ENCODE peak calls at places on chromosomes 5 and 9, in ten cellular contexts. One of them, this sample, is unnamed.
A peak's percentile ranks its signal among the peaks of the same experiment; 100 is the strongest.

GRCh38 chr5:151949909-151950308 is 25.3 kb upstream of the GLRA1 start:
- DNase-seq in Peyer's patch: no peak
- DNase-seq in dorsolateral prefrontal cortex: no peak
- DNase-seq in AG04450: no peak
- DNase-seq in B cell: no peak
- DNase-seq in nephron progenitor cell: no peak
- DNase-seq in body of pancreas: peak; percentile 22
- DNase-seq in ovary: no peak
- DNase-seq in lower leg skin: no peak
- DNase-seq in GM23338: no peak
- DNase-seq in this sample: no peak

GRCh38 chr9:85859751-85860150 is 81.2 kb upstream of the NAA35 start:
- DNase-seq in B cell: no peak
- DNase-seq in nephron progenitor cell: no peak
- DNase-seq in GM23338: no peak
- DNase-seq in lower leg skin: no peak
- DNase-seq in dorsolateral prefrontal cortex: no peak
- DNase-seq in Peyer's patch: no peak
- DNase-seq in body of pancreas: no peak
- DNase-seq in ovary: no peak
- DNase-seq in AG04450: no peak
- DNase-seq in this sample: no peak

GRCh38 chr9:135536166-135536565 is 9.8 kb upstream of the OBP2A start:
- DNase-seq in GM23338: no peak
- DNase-seq in B cell: no peak
- DNase-seq in ovary: no peak
- DNase-seq in body of pancreas: no peak
- DNase-seq in AG04450: no peak
- DNase-seq in Peyer's patch: no peak
- DNase-seq in lower leg skin: no peak
- DNase-seq in nephron progenitor cell: no peak
- DNase-seq in dorsolateral prefrontal cortex: no peak
- DNase-seq in this sample: no peak

GRCh38 chr5:136769900-136770684 is 404.7 kb upstream of the TRPC7 start:
- DNase-seq in AG04450: peak; percentile 21
- DNase-seq in ovary: peak; percentile 16
- DNase-seq in GM23338: peak; percentile 94
- DNase-seq in dorsolateral prefrontal cortex: peak; percentile 78
- DNase-seq in Peyer's patch: no peak
- DNase-seq in body of pancreas: peak; percentile 75
- DNase-seq in lower leg skin: peak; percentile 89
- DNase-seq in B cell: no peak
- DNase-seq in nephron progenitor cell: peak; percentile 80
- DNase-seq in this sample: peak; percentile 83

GRCh38 chr9:94922098-94922607 is 195.7 kb downstream of the AOPEP start:
- DNase-seq in ovary: peak; percentile 46
- DNase-seq in nephron progenitor cell: no peak
- DNase-seq in GM23338: no peak
- DNase-seq in lower leg skin: peak; percentile 87
- DNase-seq in AG04450: peak; percentile 95
- DNase-seq in body of pancreas: peak; percentile 47
- DNase-seq in B cell: no peak
- DNase-seq in dorsolateral prefrontal cortex: no peak
- DNase-seq in Peyer's patch: no peak
- DNase-seq in this sample: no peak

GRCh38 chr9:77954018-77954417 is 77.6 kb downstream of the GNAQ start:
- DNase-seq in ovary: no peak
- DNase-seq in dorsolateral prefrontal cortex: no peak
- DNase-seq in lower leg skin: no peak
- DNase-seq in body of pancreas: no peak
- DNase-seq in B cell: no peak
- DNase-seq in AG04450: no peak
- DNase-seq in Peyer's patch: no peak
- DNase-seq in nephron progenitor cell: no peak
- DNase-seq in GM23338: no peak
- DNase-seq in this sample: no peak

GRCh38 chr5:63500242-63500641 is 462.0 kb downstream of the HTR1A start:
- DNase-seq in nephron progenitor cell: no peak
- DNase-seq in lower leg skin: no peak
- DNase-seq in dorsolateral prefrontal cortex: no peak
- DNase-seq in AG04450: no peak
- DNase-seq in GM23338: no peak
- DNase-seq in ovary: no peak
- DNase-seq in body of pancreas: no peak
- DNase-seq in Peyer's patch: no peak
- DNase-seq in B cell: no peak
- DNase-seq in this sample: no peak

GRCh38 chr9:19485193-19485592 is 76.4 kb downstream of the ACER2 start:
- DNase-seq in AG04450: no peak
- DNase-seq in B cell: no peak
- DNase-seq in body of pancreas: no peak
- DNase-seq in GM23338: no peak
- DNase-seq in dorsolateral prefrontal cortex: no peak
- DNase-seq in Peyer's patch: no peak
- DNase-seq in lower leg skin: no peak
- DNase-seq in ovary: no peak
- DNase-seq in nephron progenitor cell: no peak
- DNase-seq in this sample: no peak

GRCh38 chr9:36781532-36781931 is 208.8 kb downstream of the MELK start:
- DNase-seq in lower leg skin: no peak
- DNase-seq in ovary: no peak
- DNase-seq in Peyer's patch: no peak
- DNase-seq in body of pancreas: no peak
- DNase-seq in B cell: no peak
- DNase-seq in AG04450: no peak
- DNase-seq in dorsolateral prefrontal cortex: no peak
- DNase-seq in GM23338: no peak
- DNase-seq in nephron progenitor cell: no peak
- DNase-seq in this sample: no peak

GRCh38 chr5:153831976-153832375 is 206.7 kb downstream of the FAM114A2 start:
- DNase-seq in B cell: no peak
- DNase-seq in Peyer's patch: no peak
- DNase-seq in GM23338: peak; percentile 66
- DNase-seq in nephron progenitor cell: no peak
- DNase-seq in lower leg skin: no peak
- DNase-seq in body of pancreas: no peak
- DNase-seq in dorsolateral prefrontal cortex: no peak
- DNase-seq in ovary: no peak
- DNase-seq in AG04450: no peak
- DNase-seq in this sample: no peak

GRCh38 chr9:70609542-70610286 is 195.3 kb upstream of the KLF9 start:
- DNase-seq in GM23338: no peak
- DNase-seq in AG04450: peak; percentile 88
- DNase-seq in nephron progenitor cell: no peak
- DNase-seq in ovary: no peak
- DNase-seq in lower leg skin: peak; percentile 86
- DNase-seq in body of pancreas: peak; percentile 28
- DNase-seq in Peyer's patch: no peak
- DNase-seq in B cell: no peak
- DNase-seq in dorsolateral prefrontal cortex: no peak
- DNase-seq in this sample: no peak

GRCh38 chr5:2752059-2752874 is 790 bp upstream of the IRX2 start:
- DNase-seq in B cell: no peak
- DNase-seq in body of pancreas: no peak
- DNase-seq in GM23338: peak; percentile 69
- DNase-seq in AG04450: no peak
- DNase-seq in nephron progenitor cell: no peak
- DNase-seq in Peyer's patch: no peak
- DNase-seq in dorsolateral prefrontal cortex: no peak
- DNase-seq in lower leg skin: peak; percentile 93
- DNase-seq in ovary: no peak
- DNase-seq in this sample: no peak

GRCh38 chr5:160310140-160310909 is 2.0 kb downstream of the CCNJL start:
- DNase-seq in dorsolateral prefrontal cortex: no peak
- DNase-seq in GM23338: no peak
- DNase-seq in B cell: no peak
- DNase-seq in Peyer's patch: no peak
- DNase-seq in AG04450: no peak
- DNase-seq in nephron progenitor cell: no peak
- DNase-seq in lower leg skin: no peak
- DNase-seq in ovary: no peak
- DNase-seq in body of pancreas: no peak
- DNase-seq in this sample: no peak

GRCh38 chr5:67255881-67256280 is 59.3 kb upstream of the CD180 start:
- DNase-seq in AG04450: no peak
- DNase-seq in ovary: no peak
- DNase-seq in nephron progenitor cell: no peak
- DNase-seq in GM23338: no peak
- DNase-seq in Peyer's patch: no peak
- DNase-seq in body of pancreas: no peak
- DNase-seq in B cell: no peak
- DNase-seq in lower leg skin: no peak
- DNase-seq in dorsolateral prefrontal cortex: no peak
- DNase-seq in this sample: no peak

GRCh38 chr5:4584982-4585381 is 555.1 kb upstream of the ADAMTS16 start:
- DNase-seq in body of pancreas: no peak
- DNase-seq in dorsolateral prefrontal cortex: no peak
- DNase-seq in AG04450: no peak
- DNase-seq in ovary: no peak
- DNase-seq in GM23338: no peak
- DNase-seq in nephron progenitor cell: no peak
- DNase-seq in B cell: no peak
- DNase-seq in lower leg skin: peak; percentile 90
- DNase-seq in Peyer's patch: no peak
- DNase-seq in this sample: no peak

GRCh38 chr9:98993570-98993945 is 49.9 kb downstream of the COL15A1 start:
- DNase-seq in lower leg skin: peak; percentile 87
- DNase-seq in body of pancreas: peak; percentile 15
- DNase-seq in AG04450: no peak
- DNase-seq in Peyer's patch: no peak
- DNase-seq in ovary: no peak
- DNase-seq in GM23338: no peak
- DNase-seq in dorsolateral prefrontal cortex: no peak
- DNase-seq in B cell: peak; percentile 57
- DNase-seq in nephron progenitor cell: no peak
- DNase-seq in this sample: no peak

GRCh38 chr9:15416880-15417279 is 5.8 kb upstream of the SNAPC3 start:
- DNase-seq in GM23338: peak; percentile 76
- DNase-seq in lower leg skin: no peak
- DNase-seq in body of pancreas: peak; percentile 68
- DNase-seq in AG04450: peak; percentile 24
- DNase-seq in nephron progenitor cell: peak; percentile 28
- DNase-seq in B cell: peak; percentile 34
- DNase-seq in Peyer's patch: no peak
- DNase-seq in dorsolateral prefrontal cortex: no peak
- DNase-seq in ovary: no peak
- DNase-seq in this sample: no peak

GRCh38 chr9:134004131-134004873 is 12.2 kb upstream of the VAV2 start:
- DNase-seq in GM23338: no peak
- DNase-seq in body of pancreas: no peak
- DNase-seq in dorsolateral prefrontal cortex: no peak
- DNase-seq in lower leg skin: no peak
- DNase-seq in AG04450: no peak
- DNase-seq in B cell: no peak
- DNase-seq in ovary: no peak
- DNase-seq in Peyer's patch: no peak
- DNase-seq in nephron progenitor cell: no peak
- DNase-seq in this sample: no peak

DNA sequence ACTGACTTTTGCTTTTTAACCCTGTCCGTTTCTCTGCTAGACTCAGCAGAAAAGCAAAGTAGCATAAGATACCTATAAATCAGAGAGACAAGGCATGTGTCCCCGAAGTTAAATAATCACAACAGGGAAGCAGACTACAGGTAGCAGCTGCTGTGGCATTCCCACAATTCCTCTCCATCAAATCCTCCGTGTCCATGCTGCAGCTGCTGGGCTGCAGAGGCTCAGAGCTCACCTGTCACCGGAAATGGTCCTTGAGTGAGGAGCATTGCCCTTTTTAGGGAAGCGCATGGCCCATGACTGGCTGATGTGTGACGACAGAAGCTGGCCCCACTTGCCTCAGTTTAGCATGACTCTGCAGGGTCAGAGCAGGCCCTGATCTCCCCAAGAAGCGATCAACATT is 125.0 kb downstream of the MSX2 start:
- DNase-seq in body of pancreas: no peak
- DNase-seq in B cell: no peak
- DNase-seq in GM23338: no peak
- DNase-seq in dorsolateral prefrontal cortex: no peak
- DNase-seq in AG04450: no peak
- DNase-seq in nephron progenitor cell: no peak
- DNase-seq in Peyer's patch: no peak
- DNase-seq in lower leg skin: no peak
- DNase-seq in ovary: no peak
- DNase-seq in this sample: no peak
- TF ChIP-seq CTCF in body of pancreas: no peak
- TF ChIP-seq CTCF in B cell: no peak
- TF ChIP-seq CTCF in GM23338: no peak
- TF ChIP-seq CTCF in dorsolateral prefrontal cortex: no peak
- TF ChIP-seq CTCF in AG04450: no peak
- TF ChIP-seq CTCF in nephron progenitor cell: no peak
- TF ChIP-seq CTCF in Peyer's patch: no peak
- TF ChIP-seq CTCF in lower leg skin: no peak
- TF ChIP-seq CTCF in ovary: no peak
- TF ChIP-seq CTCF in this sample: no peak

GRCh38 chr9:72365525-72366256 is 683 bp upstream of the ZFAND5 start:
- DNase-seq in lower leg skin: peak; percentile 97
- DNase-seq in AG04450: peak; percentile 60
- DNase-seq in GM23338: peak; percentile 79
- DNase-seq in dorsolateral prefrontal cortex: peak; percentile 82
- DNase-seq in Peyer's patch: peak; percentile 94
- DNase-seq in nephron progenitor cell: peak; percentile 64
- DNase-seq in body of pancreas: peak; percentile 90
- DNase-seq in B cell: peak; percentile 83
- DNase-seq in ovary: peak; percentile 92
- DNase-seq in this sample: peak; percentile 78
- TF ChIP-seq CTCF in lower leg skin: no peak
- TF ChIP-seq CTCF in AG04450: peak; percentile 28
- TF ChIP-seq CTCF in GM23338: no peak
- TF ChIP-seq CTCF in dorsolateral prefrontal cortex: no peak
- TF ChIP-seq CTCF in Peyer's patch: no peak
- TF ChIP-seq CTCF in nephron progenitor cell: no peak
- TF ChIP-seq CTCF in body of pancreas: peak; percentile 34
- TF ChIP-seq CTCF in B cell: peak; percentile 29
- TF ChIP-seq CTCF in ovary: no peak
- TF ChIP-seq CTCF in this sample: no peak

GRCh38 chr9:93229636-93230035 is 45.7 kb downstream of the WNK2 start:
- DNase-seq in dorsolateral prefrontal cortex: no peak
- DNase-seq in body of pancreas: no peak
- DNase-seq in nephron progenitor cell: no peak
- DNase-seq in ovary: no peak
- DNase-seq in B cell: no peak
- DNase-seq in Peyer's patch: no peak
- DNase-seq in GM23338: no peak
- DNase-seq in AG04450: no peak
- DNase-seq in lower leg skin: no peak
- DNase-seq in this sample: no peak
- TF ChIP-seq CTCF in dorsolateral prefrontal cortex: no peak
- TF ChIP-seq CTCF in body of pancreas: no peak
- TF ChIP-seq CTCF in nephron progenitor cell: no peak
- TF ChIP-seq CTCF in ovary: no peak
- TF ChIP-seq CTCF in B cell: no peak
- TF ChIP-seq CTCF in Peyer's patch: no peak
- TF ChIP-seq CTCF in GM23338: no peak
- TF ChIP-seq CTCF in AG04450: no peak
- TF ChIP-seq CTCF in lower leg skin: no peak
- TF ChIP-seq CTCF in this sample: no peak

DNA sequence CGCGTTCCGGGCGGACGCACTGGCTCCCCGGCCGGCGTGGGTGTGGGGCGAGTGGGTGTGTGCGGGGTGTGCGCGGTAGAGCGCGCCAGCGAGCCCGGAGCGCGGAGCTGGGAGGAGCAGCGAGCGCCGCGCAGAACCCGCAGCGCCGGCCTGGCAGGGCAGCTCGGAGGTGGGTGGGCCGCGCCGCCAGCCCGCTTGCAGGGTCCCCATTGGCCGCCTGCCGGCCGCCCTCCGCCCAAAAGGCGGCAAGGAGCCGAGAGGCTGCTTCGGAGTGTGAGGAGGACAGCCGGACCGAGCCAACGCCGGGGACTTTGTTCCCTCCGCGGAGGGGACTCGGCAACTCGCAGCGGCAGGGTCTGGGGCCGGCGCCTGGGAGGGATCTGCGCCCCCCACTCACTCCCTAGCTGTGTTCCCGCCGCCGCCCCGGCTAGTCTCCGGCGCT is at the start of gene DAPK1:
- DNase-seq in body of pancreas: peak; percentile 85
- DNase-seq in ovary: peak; percentile 82
- DNase-seq in Peyer's patch: peak; percentile 89
- DNase-seq in B cell: peak; percentile 38
- DNase-seq in nephron progenitor cell: peak; percentile 82
- DNase-seq in dorsolateral prefrontal cortex: peak; percentile 62
- DNase-seq in lower leg skin: peak; percentile 90
- DNase-seq in AG04450: no peak
- DNase-seq in GM23338: peak; percentile 87
- DNase-seq in this sample: peak; percentile 88
- TF ChIP-seq CTCF in body of pancreas: peak; percentile 44
- TF ChIP-seq CTCF in ovary: no peak
- TF ChIP-seq CTCF in Peyer's patch: no peak
- TF ChIP-seq CTCF in B cell: no peak
- TF ChIP-seq CTCF in nephron progenitor cell: no peak
- TF ChIP-seq CTCF in dorsolateral prefrontal cortex: no peak
- TF ChIP-seq CTCF in lower leg skin: no peak
- TF ChIP-seq CTCF in AG04450: no peak
- TF ChIP-seq CTCF in GM23338: peak; percentile 23
- TF ChIP-seq CTCF in this sample: peak; percentile 33

This sample was measured in glutamatergic neuron.